ENCODE peak calls at places on chromosomes 7 and 10, in four cellular contexts. O is LHCN-M2; C is activated naive CD4-positive, alpha-beta T cell; J is CD4-positive, alpha-beta T cell. G is an unnamed sample.

GRCh38 chr10:48899781-48900180 is 39.9 kb downstream of the LRRC18 start:
- DNase-seq in C (no peak), J (no peak), O (no peak), G (no peak)

GRCh38 chr10:35564276-35564982 is 40.7 kb upstream of the GJD4 start:
- DNase-seq in O (no peak), C (no peak), J (no peak), G (no peak)

GRCh38 chr7:75688200-75689136 is 50.3 kb downstream of the HIP1 start:
- DNase-seq in J (no peak), O (peak), C (no peak), G (no peak)

GRCh38 chr10:20839141-20839540 is 58.0 kb downstream of the NEBL start:
- DNase-seq in C (no peak), O (peak), J (no peak), G (no peak)

GRCh38 chr10:112202561-112203241 is 19.1 kb upstream of the GPAM start:
- DNase-seq in J (no peak), C (no peak), O (peak), G (no peak)

GRCh38 chr10:74593470-74593869 is 232.9 kb upstream of the KAT6B start:
- DNase-seq in C (no peak), O (peak), J (no peak), G (no peak)

GRCh38 chr10:128097783-128098182 is 28.4 kb downstream of the MKI67 start:
- DNase-seq in O (no peak), J (no peak), C (no peak), G (no peak)

GRCh38 chr7:139358541-139359365 is 941 bp upstream of the LUC7L2 start:
- DNase-seq in C (no peak), J (peak), O (peak), G (no peak)

GRCh38 chr7:80940539-80941205 is 21.8 kb upstream of the SEMA3C start:
- DNase-seq in C (no peak), J (no peak), O (peak), G (no peak)